ENCODE peak calls at places on chromosomes 1 and 21, in six cellular contexts. One of them, this sample, is unnamed.

GRCh38 chr1:162846256-162847212 is 14.4 kb downstream of the CCDC190 start:
- DNase-seq in fibroblast of pulmonary artery: no peak
- DNase-seq in progenitor cell of endocrine pancreas: no peak
- DNase-seq in lower lobe of right lung: no peak
- DNase-seq in dorsolateral prefrontal cortex: no peak
- DNase-seq in Caco-2: no peak
- DNase-seq in this sample: no peak

GRCh38 chr1:172823534-172823933 is 164.6 kb downstream of the FASLG start:
- DNase-seq in fibroblast of pulmonary artery: peak; percentile 17
- DNase-seq in progenitor cell of endocrine pancreas: no peak
- DNase-seq in Caco-2: no peak
- DNase-seq in lower lobe of right lung: no peak
- DNase-seq in dorsolateral prefrontal cortex: no peak
- DNase-seq in this sample: no peak

GRCh38 chr1:42913426-42914091 is 45.1 kb downstream of the SLC2A1 start:
- DNase-seq in dorsolateral prefrontal cortex: no peak
- DNase-seq in fibroblast of pulmonary artery: peak; percentile 93
- DNase-seq in progenitor cell of endocrine pancreas: peak; percentile 36
- DNase-seq in Caco-2: peak; percentile 65
- DNase-seq in lower lobe of right lung: no peak
- DNase-seq in this sample: no peak

GRCh38 chr21:38388219-38388618 is 110.1 kb downstream of the ERG start:
- DNase-seq in Caco-2: no peak
- DNase-seq in fibroblast of pulmonary artery: peak; percentile 68
- DNase-seq in dorsolateral prefrontal cortex: no peak
- DNase-seq in progenitor cell of endocrine pancreas: no peak
- DNase-seq in lower lobe of right lung: no peak
- DNase-seq in this sample: no peak

GRCh38 chr1:24541711-24542346 is 14.1 kb upstream of the NCMAP start:
- DNase-seq in dorsolateral prefrontal cortex: peak; percentile 35
- DNase-seq in progenitor cell of endocrine pancreas: no peak
- DNase-seq in fibroblast of pulmonary artery: no peak
- DNase-seq in lower lobe of right lung: no peak
- DNase-seq in Caco-2: no peak
- DNase-seq in this sample: no peak

GRCh38 chr1:6743189-6744101 is 41.8 kb upstream of the CAMTA1 start:
- DNase-seq in fibroblast of pulmonary artery: peak; percentile 85
- DNase-seq in dorsolateral prefrontal cortex: no peak
- DNase-seq in lower lobe of right lung: peak; percentile 56
- DNase-seq in Caco-2: no peak
- DNase-seq in progenitor cell of endocrine pancreas: no peak
- DNase-seq in this sample: no peak

GRCh38 chr1:222240536-222241181 is 307.2 kb downstream of the HHIPL2 start:
- DNase-seq in progenitor cell of endocrine pancreas: no peak
- DNase-seq in Caco-2: no peak
- DNase-seq in fibroblast of pulmonary artery: peak; percentile 29
- DNase-seq in lower lobe of right lung: no peak
- DNase-seq in dorsolateral prefrontal cortex: no peak
- DNase-seq in this sample: no peak

GRCh38 chr21:41316200-41316599 is 401 bp upstream of the FAM3B start:
- DNase-seq in progenitor cell of endocrine pancreas: no peak
- DNase-seq in dorsolateral prefrontal cortex: no peak
- DNase-seq in Caco-2: no peak
- DNase-seq in fibroblast of pulmonary artery: no peak
- DNase-seq in lower lobe of right lung: no peak
- DNase-seq in this sample: no peak

GRCh38 chr1:211589782-211590721 is 11.1 kb upstream of the SLC30A1 start:
- DNase-seq in Caco-2: no peak
- DNase-seq in dorsolateral prefrontal cortex: no peak
- DNase-seq in lower lobe of right lung: peak; percentile 90
- DNase-seq in progenitor cell of endocrine pancreas: no peak
- DNase-seq in fibroblast of pulmonary artery: peak; percentile 91
- DNase-seq in this sample: no peak

GRCh38 chr1:180198186-180198585 is 31.9 kb upstream of the LHX4 start:
- DNase-seq in Caco-2: no peak
- DNase-seq in lower lobe of right lung: no peak
- DNase-seq in progenitor cell of endocrine pancreas: no peak
- DNase-seq in dorsolateral prefrontal cortex: no peak
- DNase-seq in fibroblast of pulmonary artery: no peak
- DNase-seq in this sample: no peak

GRCh38 chr1:98260839-98261238 is 340.0 kb upstream of the DPYD start:
- DNase-seq in dorsolateral prefrontal cortex: no peak
- DNase-seq in Caco-2: no peak
- DNase-seq in fibroblast of pulmonary artery: no peak
- DNase-seq in lower lobe of right lung: no peak
- DNase-seq in progenitor cell of endocrine pancreas: no peak
- DNase-seq in this sample: no peak

GRCh38 chr1:203462878-203463277 is 12.7 kb upstream of the PRELP start:
- DNase-seq in progenitor cell of endocrine pancreas: no peak
- DNase-seq in Caco-2: no peak
- DNase-seq in dorsolateral prefrontal cortex: no peak
- DNase-seq in fibroblast of pulmonary artery: peak; percentile 74
- DNase-seq in lower lobe of right lung: peak; percentile 82
- DNase-seq in this sample: no peak

DNA sequence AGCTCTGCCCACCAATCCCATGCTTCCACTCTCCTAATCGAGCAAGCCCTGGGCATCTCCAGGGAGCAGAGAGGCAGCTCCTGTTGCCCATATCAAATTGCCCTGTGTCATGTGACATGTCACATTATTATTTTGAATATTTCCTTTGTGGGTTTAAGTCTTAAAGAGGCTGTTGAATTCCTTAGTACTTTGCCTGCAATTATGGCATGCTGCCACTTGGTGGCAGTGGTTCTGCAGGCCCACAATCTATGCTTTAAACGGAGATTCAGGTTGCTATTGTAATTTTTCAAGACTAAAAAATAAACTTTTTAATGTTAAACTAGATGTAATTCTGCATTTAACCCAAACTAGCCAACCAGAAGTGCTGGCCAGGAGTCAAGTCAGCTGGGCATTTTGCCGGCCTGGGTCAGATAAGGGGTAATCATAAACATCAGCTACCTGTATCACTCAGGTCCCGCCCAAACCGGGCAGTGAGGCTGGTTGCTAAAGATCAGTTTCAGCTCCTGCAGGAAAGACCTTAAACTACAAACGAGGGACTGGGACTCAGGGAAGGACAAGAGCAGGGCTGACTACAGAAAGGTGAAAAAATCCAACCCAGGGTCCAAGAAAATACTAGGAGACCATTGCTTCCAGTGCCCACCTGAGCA is 37.3 kb upstream of the ARHGEF16 start:
- DNase-seq in dorsolateral prefrontal cortex: no peak
- DNase-seq in fibroblast of pulmonary artery: no peak
- DNase-seq in progenitor cell of endocrine pancreas: no peak
- DNase-seq in Caco-2: no peak
- DNase-seq in lower lobe of right lung: no peak
- DNase-seq in this sample: no peak
- TF ChIP-seq CTCF in dorsolateral prefrontal cortex: no peak
- TF ChIP-seq CTCF in fibroblast of pulmonary artery: peak; percentile 22
- TF ChIP-seq CTCF in progenitor cell of endocrine pancreas: peak; percentile 60
- TF ChIP-seq CTCF in Caco-2: peak; percentile 16
- TF ChIP-seq CTCF in lower lobe of right lung: peak; percentile 20
- TF ChIP-seq CTCF in this sample: peak; percentile 74

GRCh38 chr1:32471695-32472362 is 7.0 kb downstream of the ZBTB8B start:
- DNase-seq in progenitor cell of endocrine pancreas: no peak
- DNase-seq in fibroblast of pulmonary artery: no peak
- DNase-seq in dorsolateral prefrontal cortex: no peak
- DNase-seq in Caco-2: no peak
- DNase-seq in lower lobe of right lung: no peak
- DNase-seq in this sample: no peak

GRCh38 chr1:32474954-32475353 is 10.1 kb downstream of the ZBTB8B start:
- DNase-seq in dorsolateral prefrontal cortex: no peak
- DNase-seq in progenitor cell of endocrine pancreas: no peak
- DNase-seq in fibroblast of pulmonary artery: no peak
- DNase-seq in lower lobe of right lung: no peak
- DNase-seq in Caco-2: peak; percentile 37
- DNase-seq in this sample: no peak

GRCh38 chr1:32468791-32469190 is 3.9 kb downstream of the ZBTB8B start:
- DNase-seq in lower lobe of right lung: no peak
- DNase-seq in dorsolateral prefrontal cortex: no peak
- DNase-seq in Caco-2: no peak
- DNase-seq in fibroblast of pulmonary artery: no peak
- DNase-seq in progenitor cell of endocrine pancreas: no peak
- DNase-seq in this sample: no peak

GRCh38 chr1:32470431-32470830 is 5.6 kb downstream of the ZBTB8B start:
- DNase-seq in lower lobe of right lung: no peak
- DNase-seq in Caco-2: no peak
- DNase-seq in dorsolateral prefrontal cortex: no peak
- DNase-seq in fibroblast of pulmonary artery: no peak
- DNase-seq in progenitor cell of endocrine pancreas: no peak
- DNase-seq in this sample: no peak

GRCh38 chr1:32470991-32471694 is 6.3 kb downstream of the ZBTB8B start:
- DNase-seq in lower lobe of right lung: no peak
- DNase-seq in dorsolateral prefrontal cortex: no peak
- DNase-seq in fibroblast of pulmonary artery: no peak
- DNase-seq in progenitor cell of endocrine pancreas: no peak
- DNase-seq in Caco-2: no peak
- DNase-seq in this sample: no peak
- TF ChIP-seq CTCF in lower lobe of right lung: peak; percentile 14
- TF ChIP-seq CTCF in dorsolateral prefrontal cortex: no peak
- TF ChIP-seq CTCF in fibroblast of pulmonary artery: peak; percentile 41
- TF ChIP-seq CTCF in progenitor cell of endocrine pancreas: peak; percentile 48
- TF ChIP-seq CTCF in Caco-2: no peak
- TF ChIP-seq CTCF in this sample: no peak

DNA sequence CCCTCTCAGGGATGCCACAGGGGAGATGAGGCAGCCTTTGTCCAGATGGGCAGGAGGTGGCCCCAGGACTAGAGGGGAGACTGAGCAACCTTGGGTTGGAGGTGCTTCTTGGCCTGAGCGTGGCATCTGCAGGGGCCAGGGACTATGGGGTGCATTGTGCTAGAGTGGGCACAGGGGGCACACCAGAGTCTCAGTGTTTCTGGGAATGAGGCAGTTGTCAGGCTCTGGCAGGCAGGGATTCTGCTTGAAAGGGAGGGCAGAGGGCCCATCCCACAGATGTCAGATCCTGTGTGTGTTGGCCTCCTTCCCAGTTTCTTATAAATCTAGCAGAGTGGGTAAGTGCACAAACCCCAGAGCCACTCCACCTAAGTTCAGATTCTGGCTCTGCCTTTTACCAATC is 13.7 kb downstream of the LGR6 start:
- DNase-seq in Caco-2: no peak
- DNase-seq in progenitor cell of endocrine pancreas: no peak
- DNase-seq in lower lobe of right lung: no peak
- DNase-seq in fibroblast of pulmonary artery: peak; percentile 80
- DNase-seq in dorsolateral prefrontal cortex: no peak
- DNase-seq in this sample: no peak
- TF ChIP-seq CTCF in Caco-2: no peak
- TF ChIP-seq CTCF in progenitor cell of endocrine pancreas: peak; percentile 19
- TF ChIP-seq CTCF in lower lobe of right lung: no peak
- TF ChIP-seq CTCF in fibroblast of pulmonary artery: peak; percentile 37
- TF ChIP-seq CTCF in dorsolateral prefrontal cortex: no peak
- TF ChIP-seq CTCF in this sample: peak; percentile 75

GRCh38 chr1:96931136-96931535 is 209.6 kb downstream of the PTBP2 start:
- DNase-seq in progenitor cell of endocrine pancreas: no peak
- DNase-seq in fibroblast of pulmonary artery: no peak
- DNase-seq in lower lobe of right lung: no peak
- DNase-seq in Caco-2: no peak
- DNase-seq in dorsolateral prefrontal cortex: no peak
- DNase-seq in this sample: no peak

GRCh38 chr1:96923753-96924152 is 202.2 kb downstream of the PTBP2 start:
- DNase-seq in progenitor cell of endocrine pancreas: no peak
- DNase-seq in fibroblast of pulmonary artery: no peak
- DNase-seq in lower lobe of right lung: no peak
- DNase-seq in dorsolateral prefrontal cortex: no peak
- DNase-seq in Caco-2: no peak
- DNase-seq in this sample: no peak

GRCh38 chr1:96926176-96926575 is 204.6 kb downstream of the PTBP2 start:
- DNase-seq in lower lobe of right lung: no peak
- DNase-seq in progenitor cell of endocrine pancreas: no peak
- DNase-seq in dorsolateral prefrontal cortex: no peak
- DNase-seq in fibroblast of pulmonary artery: no peak
- DNase-seq in Caco-2: no peak
- DNase-seq in this sample: no peak

GRCh38 chr1:96927125-96927524 is 205.5 kb downstream of the PTBP2 start:
- DNase-seq in dorsolateral prefrontal cortex: no peak
- DNase-seq in Caco-2: no peak
- DNase-seq in lower lobe of right lung: no peak
- DNase-seq in fibroblast of pulmonary artery: peak; percentile 29
- DNase-seq in progenitor cell of endocrine pancreas: no peak
- DNase-seq in this sample: no peak
- TF ChIP-seq CTCF in dorsolateral prefrontal cortex: no peak
- TF ChIP-seq CTCF in Caco-2: no peak
- TF ChIP-seq CTCF in lower lobe of right lung: no peak
- TF ChIP-seq CTCF in fibroblast of pulmonary artery: no peak
- TF ChIP-seq CTCF in progenitor cell of endocrine pancreas: no peak
- TF ChIP-seq CTCF in this sample: no peak

GRCh38 chr1:207887542-207887941 is 23.4 kb downstream of the CD34 start:
- DNase-seq in Caco-2: no peak
- DNase-seq in fibroblast of pulmonary artery: no peak
- DNase-seq in dorsolateral prefrontal cortex: no peak
- DNase-seq in progenitor cell of endocrine pancreas: no peak
- DNase-seq in lower lobe of right lung: no peak
- DNase-seq in this sample: no peak

GRCh38 chr1:207890136-207890738 is 20.7 kb downstream of the CD34 start:
- DNase-seq in dorsolateral prefrontal cortex: no peak
- DNase-seq in lower lobe of right lung: no peak
- DNase-seq in Caco-2: no peak
- DNase-seq in fibroblast of pulmonary artery: peak; percentile 98
- DNase-seq in progenitor cell of endocrine pancreas: no peak
- DNase-seq in this sample: no peak

GRCh38 chr1:207886227-207886626 is 24.7 kb downstream of the CD34 start:
- DNase-seq in dorsolateral prefrontal cortex: no peak
- DNase-seq in Caco-2: no peak
- DNase-seq in progenitor cell of endocrine pancreas: no peak
- DNase-seq in fibroblast of pulmonary artery: no peak
- DNase-seq in lower lobe of right lung: no peak
- DNase-seq in this sample: no peak

GRCh38 chr1:207891148-207891547 is 19.8 kb downstream of the CD34 start:
- DNase-seq in Caco-2: no peak
- DNase-seq in dorsolateral prefrontal cortex: no peak
- DNase-seq in lower lobe of right lung: no peak
- DNase-seq in progenitor cell of endocrine pancreas: no peak
- DNase-seq in fibroblast of pulmonary artery: no peak
- DNase-seq in this sample: no peak

GRCh38 chr1:207888647-207889046 is 22.3 kb downstream of the CD34 start:
- DNase-seq in progenitor cell of endocrine pancreas: no peak
- DNase-seq in lower lobe of right lung: no peak
- DNase-seq in dorsolateral prefrontal cortex: no peak
- DNase-seq in Caco-2: no peak
- DNase-seq in fibroblast of pulmonary artery: peak; percentile 56
- DNase-seq in this sample: no peak
- TF ChIP-seq CTCF in progenitor cell of endocrine pancreas: peak; percentile 24
- TF ChIP-seq CTCF in lower lobe of right lung: no peak
- TF ChIP-seq CTCF in dorsolateral prefrontal cortex: no peak
- TF ChIP-seq CTCF in Caco-2: no peak
- TF ChIP-seq CTCF in fibroblast of pulmonary artery: peak; percentile 20
- TF ChIP-seq CTCF in this sample: no peak

GRCh38 chr1:240831922-240832321 is 220.0 kb upstream of the GREM2 start:
- DNase-seq in fibroblast of pulmonary artery: no peak
- DNase-seq in dorsolateral prefrontal cortex: no peak
- DNase-seq in progenitor cell of endocrine pancreas: no peak
- DNase-seq in Caco-2: no peak
- DNase-seq in lower lobe of right lung: no peak
- DNase-seq in this sample: no peak
- TF ChIP-seq CTCF in fibroblast of pulmonary artery: no peak
- TF ChIP-seq CTCF in dorsolateral prefrontal cortex: peak; percentile 38
- TF ChIP-seq CTCF in progenitor cell of endocrine pancreas: no peak
- TF ChIP-seq CTCF in Caco-2: no peak
- TF ChIP-seq CTCF in lower lobe of right lung: no peak
- TF ChIP-seq CTCF in this sample: peak; percentile 66

GRCh38 chr1:114670083-114671010 is 498 bp upstream of the DENND2C start:
- DNase-seq in lower lobe of right lung: peak; percentile 95
- DNase-seq in Caco-2: peak; percentile 91
- DNase-seq in fibroblast of pulmonary artery: peak; percentile 84
- DNase-seq in progenitor cell of endocrine pancreas: peak; percentile 89
- DNase-seq in dorsolateral prefrontal cortex: peak; percentile 63
- DNase-seq in this sample: peak; percentile 89
- TF ChIP-seq CTCF in lower lobe of right lung: no peak
- TF ChIP-seq CTCF in Caco-2: no peak
- TF ChIP-seq CTCF in fibroblast of pulmonary artery: no peak
- TF ChIP-seq CTCF in progenitor cell of endocrine pancreas: peak; percentile 19
- TF ChIP-seq CTCF in dorsolateral prefrontal cortex: no peak
- TF ChIP-seq CTCF in this sample: peak; percentile 47